ENCODE peak calls at places on chromosomes 7 and 10, in seven cellular contexts. R is PC-3, A is AG09319, J is NCI-H82, E is fibroblast of mammary gland, W is mucosa of descending colon, I is T-helper 9 cell. K is an unnamed sample.
A peak's percentile ranks its signal among the peaks of the same experiment; 100 is the strongest.

GRCh38 chr10:119489572-119490326 is 52.8 kb downstream of the RGS10 start:
- DNase-seq in R (peak; percentile 52), A (no peak), J (peak; percentile 60), E (peak; percentile 30), W (peak; percentile 43), I (peak; percentile 54), K (peak; percentile 54)

GRCh38 chr10:451021-451471 is 238.4 kb downstream of the DIP2C start:
- DNase-seq in R (no peak), A (no peak), J (no peak), E (no peak), W (peak; percentile 19), I (peak; percentile 45), K (no peak)

GRCh38 chr10:71476249-71477011 is 79.7 kb downstream of the CDH23 start:
- DNase-seq in R (no peak), A (no peak), J (no peak), E (peak; percentile 5), W (peak; percentile 17), I (no peak), K (no peak)

GRCh38 chr10:14543048-14543903 is 212.6 kb upstream of the FRMD4A start:
- DNase-seq in R (no peak), A (no peak), J (no peak), E (peak; percentile 44), W (no peak), I (no peak), K (peak; percentile 20)

GRCh38 chr7:151978616-151979015 is 22.4 kb downstream of the GALNTL5 start:
- DNase-seq in R (no peak), A (no peak), J (peak; percentile 43), E (no peak), W (no peak), I (no peak), K (no peak)

GRCh38 chr10:29850371-29850770 is 209.0 kb downstream of the JCAD start:
- DNase-seq in R (no peak), A (no peak), J (no peak), E (no peak), W (no peak), I (no peak), K (no peak)

GRCh38 chr7:73431041-73431835 is 2.3 kb upstream of the FZD9 start:
- DNase-seq in R (peak; percentile 60), A (no peak), J (no peak), E (no peak), W (no peak), I (no peak), K (no peak)

GRCh38 chr10:58322072-58322834 is 12.6 kb upstream of the UBE2D1 start:
- DNase-seq in R (peak; percentile 37), A (no peak), J (no peak), E (peak; percentile 36), W (peak; percentile 51), I (no peak), K (no peak)

GRCh38 chr7:26686448-26686981 is 177.9 kb downstream of the SKAP2 start:
- DNase-seq in R (peak; percentile 63), A (no peak), J (peak; percentile 42), E (peak; percentile 90), W (peak; percentile 42), I (no peak), K (peak; percentile 60)

GRCh38 chr7:96178581-96178980 is 143.3 kb downstream of the SLC25A13 start:
- DNase-seq in R (peak; percentile 49), A (no peak), J (no peak), E (no peak), W (no peak), I (no peak), K (no peak)

GRCh38 chr7:66728571-66728970 is 12.0 kb upstream of the RABGEF1 start:
- DNase-seq in R (no peak), A (no peak), J (no peak), E (no peak), W (no peak), I (no peak), K (no peak)

GRCh38 chr7:155277385-155277994 is 20.2 kb upstream of the INSIG1 start:
- DNase-seq in R (peak; percentile 48), A (no peak), J (no peak), E (peak; percentile 25), W (no peak), I (no peak), K (peak; percentile 38)

GRCh38 chr10:62008196-62008595 is 106.7 kb downstream of the ARID5B start:
- DNase-seq in R (no peak), A (no peak), J (no peak), E (no peak), W (no peak), I (no peak), K (no peak)

GRCh38 chr7:158473238-158473637 is 114.4 kb downstream of the PTPRN2 start:
- DNase-seq in R (no peak), A (no peak), J (no peak), E (no peak), W (peak; percentile 10), I (no peak), K (no peak)

GRCh38 chr7:3109516-3109915 is 65.8 kb upstream of the CARD11 start:
- DNase-seq in R (no peak), A (no peak), J (no peak), E (no peak), W (no peak), I (no peak), K (no peak)

GRCh38 chr7:132084776-132085388 is 491.4 kb downstream of the PLXNA4 start:
- DNase-seq in R (peak; percentile 30), A (no peak), J (no peak), E (peak; percentile 15), W (no peak), I (no peak), K (no peak)

GRCh38 chr10:29120216-29120615 is 168.7 kb upstream of the LYZL1 start:
- DNase-seq in R (peak; percentile 81), A (no peak), J (no peak), E (peak; percentile 63), W (no peak), I (no peak), K (peak; percentile 38)

GRCh38 chr7:51374936-51375335 is 58.3 kb upstream of the COBL start:
- DNase-seq in R (peak; percentile 67), A (no peak), J (no peak), E (no peak), W (no peak), I (no peak), K (no peak)

GRCh38 chr10:133275683-133276092 is 980 bp downstream of the ADAM8 start:
- DNase-seq in R (peak; percentile 41), A (no peak), J (peak; percentile 33), E (no peak), W (no peak), I (peak; percentile 33), K (peak; percentile 21)

K was measured in GM23248.